ENCODE peak calls at places on chromosomes 5 and 9, in seven cellular contexts. U is activated effector memory CD4-positive, alpha-beta T cell treated with Interleukin-2 at 50 U/mL for 16 hours; M is fibroblast of pulmonary artery; Q is activated T-helper 1 cell treated with Interleukin-2 at 50 U/mL for 16 hours; T is LoVo; Z is HTR-8/SVneo; O is epithelial cell of esophagus. N is an unnamed sample.

GRCh38 chr5:119515192-119515591 is 62.9 kb downstream of the HSD17B4 start:
- DNase-seq in U (no peak), M (peak), Q (no peak), T (no peak), Z (no peak), O (peak), N (peak)

GRCh38 chr9:134375430-134376385 is 49.5 kb downstream of the RXRA start:
- DNase-seq in U (no peak), M (peak), Q (no peak), T (no peak), Z (no peak), O (no peak), N (no peak)

GRCh38 chr5:123460296-123460729 is 37.1 kb upstream of the CEP120 start:
- DNase-seq in U (no peak), M (peak), Q (no peak), T (peak), Z (peak), O (peak), N (peak)

GRCh38 chr9:135857371-135857786 is 50.0 kb downstream of the CAMSAP1 start:
- DNase-seq in U (no peak), M (peak), Q (no peak), T (no peak), Z (no peak), O (peak), N (peak)

GRCh38 chr9:126516936-126517750 is 96.6 kb upstream of the LMX1B start:
- DNase-seq in U (peak), M (peak), Q (no peak), T (peak), Z (peak), O (peak), N (peak)

GRCh38 chr5:160477266-160477970 is 55.8 kb downstream of the PTTG1 start:
- DNase-seq in U (no peak), M (no peak), Q (no peak), T (no peak), Z (no peak), O (no peak), N (peak)

GRCh38 chr5:150492621-150493020 is 15.3 kb upstream of the NDST1 start:
- DNase-seq in U (no peak), M (no peak), Q (no peak), T (no peak), Z (peak), O (peak), N (peak)

GRCh38 chr5:137613554-137614265 is 114.6 kb upstream of the SPOCK1 start:
- DNase-seq in U (no peak), M (peak), Q (no peak), T (no peak), Z (no peak), O (peak), N (peak)

GRCh38 chr9:124485201-124485600 is 22.0 kb downstream of the NR5A1 start:
- DNase-seq in U (no peak), M (no peak), Q (no peak), T (no peak), Z (no peak), O (no peak), N (no peak)

GRCh38 chr9:71249729-71250317 is 128.4 kb upstream of the TRPM3 start:
- DNase-seq in U (no peak), M (peak), Q (no peak), T (peak), Z (peak), O (peak), N (peak)

GRCh38 chr9:88322906-88323566 is 65.2 kb upstream of the SPIN1 start:
- DNase-seq in U (peak), M (peak), Q (peak), T (no peak), Z (no peak), O (no peak), N (peak)

GRCh38 chr9:14316574-14317304 is 2.8 kb upstream of the NFIB start:
- DNase-seq in U (no peak), M (no peak), Q (no peak), T (no peak), Z (no peak), O (no peak), N (no peak)

GRCh38 chr5:110021251-110021650 is 331.5 kb downstream of the MAN2A1 start:
- DNase-seq in U (no peak), M (no peak), Q (no peak), T (no peak), Z (no peak), O (no peak), N (no peak)

GRCh38 chr9:129137292-129138143 is 26.3 kb downstream of the PTPA start:
- DNase-seq in U (no peak), M (no peak), Q (no peak), T (no peak), Z (no peak), O (no peak), N (no peak)

GRCh38 chr5:165407352-165407751 is 1901.9 kb downstream of the MAT2B start:
- DNase-seq in U (no peak), M (no peak), Q (no peak), T (no peak), Z (no peak), O (no peak), N (no peak)

GRCh38 chr5:16866220-16866619 is 69.9 kb downstream of the MYO10 start:
- DNase-seq in U (no peak), M (no peak), Q (no peak), T (no peak), Z (no peak), O (no peak), N (no peak)

GRCh38 chr5:65866837-65867508 is 59.4 kb upstream of the ERBIN start:
- DNase-seq in U (no peak), M (no peak), Q (no peak), T (no peak), Z (no peak), O (no peak), N (peak)

GRCh38 chr5:112467467-112467866 is 48.4 kb upstream of the EPB41L4A start:
- DNase-seq in U (no peak), M (no peak), Q (no peak), T (no peak), Z (no peak), O (no peak), N (no peak)

GRCh38 chr5:147466581-147466980 is 43.3 kb downstream of the DPYSL3 start:
- DNase-seq in U (no peak), M (no peak), Q (no peak), T (no peak), Z (no peak), O (no peak), N (no peak)

GRCh38 chr5:172497591-172498255 is 43.4 kb upstream of the SH3PXD2B start:
- DNase-seq in U (no peak), M (no peak), Q (no peak), T (no peak), Z (no peak), O (no peak), N (no peak)

GRCh38 chr5:77882670-77883257 is 106.6 kb upstream of the TBCA start:
- DNase-seq in U (no peak), M (peak), Q (no peak), T (no peak), Z (no peak), O (peak), N (no peak)

GRCh38 chr9:134442087-134442470 is 115.8 kb downstream of the RXRA start:
- DNase-seq in U (no peak), M (peak), Q (no peak), T (no peak), Z (no peak), O (no peak), N (peak)

GRCh38 chr9:69549310-69550202 is 122.6 kb downstream of the APBA1 start:
- DNase-seq in U (no peak), M (peak), Q (no peak), T (peak), Z (peak), O (peak), N (peak)

GRCh38 chr5:71714911-71715310 is 4.2 kb upstream of the CARTPT start:
- DNase-seq in U (no peak), M (no peak), Q (no peak), T (no peak), Z (no peak), O (no peak), N (no peak)

GRCh38 chr5:310941-311434 is 10.5 kb upstream of the AHRR start:
- DNase-seq in U (no peak), M (peak), Q (no peak), T (no peak), Z (peak), O (no peak), N (peak)

GRCh38 chr5:137753227-137753985 is 757 bp downstream of the HNRNPA0 start:
- DNase-seq in U (peak), M (no peak), Q (peak), T (no peak), Z (no peak), O (no peak), N (no peak)

GRCh38 chr5:167945542-167946384 is 345.7 kb upstream of the WWC1 start:
- DNase-seq in U (no peak), M (peak), Q (no peak), T (no peak), Z (peak), O (peak), N (peak)

GRCh38 chr5:37837101-37838032 is 2.5 kb downstream of the GDNF start:
- DNase-seq in U (no peak), M (peak), Q (no peak), T (peak), Z (peak), O (peak), N (peak)

GRCh38 chr5:34914671-34915138 is 599 bp downstream of the RAD1 start:
- DNase-seq in U (no peak), M (peak), Q (no peak), T (no peak), Z (peak), O (no peak), N (no peak)

GRCh38 chr9:133972041-133972970 is 19.8 kb downstream of the VAV2 start:
- DNase-seq in U (no peak), M (no peak), Q (no peak), T (peak), Z (no peak), O (no peak), N (peak)

GRCh38 chr5:167850901-167851300 is 440.5 kb upstream of the WWC1 start:
- DNase-seq in U (no peak), M (peak), Q (no peak), T (no peak), Z (no peak), O (no peak), N (no peak)

GRCh38 chr9:81656871-81657337 is 32.4 kb downstream of the TLE1 start:
- DNase-seq in U (no peak), M (peak), Q (no peak), T (no peak), Z (no peak), O (no peak), N (no peak)

GRCh38 chr9:79684711-79685575 is 113.2 kb downstream of the TLE4 start:
- DNase-seq in U (no peak), M (no peak), Q (no peak), T (no peak), Z (no peak), O (peak), N (no peak)

GRCh38 chr9:35226685-35227084 is 64.9 kb downstream of the UNC13B start:
- DNase-seq in U (no peak), M (no peak), Q (no peak), T (no peak), Z (no peak), O (no peak), N (no peak)

GRCh38 chr5:14664270-14665109 is at the start of gene OTULIN:
- DNase-seq in U (peak), M (peak), Q (peak), T (peak), Z (peak), O (peak), N (peak)

GRCh38 chr9:97703437-97704326 is 6.5 kb upstream of the XPA start:
- DNase-seq in U (no peak), M (peak), Q (peak), T (peak), Z (peak), O (peak), N (peak)

GRCh38 chr9:92724528-92725265 is 39.9 kb downstream of the BICD2 start:
- DNase-seq in U (no peak), M (no peak), Q (no peak), T (no peak), Z (no peak), O (no peak), N (no peak)

GRCh38 chr9:131951905-131952304 is 127.8 kb downstream of the MED27 start:
- DNase-seq in U (no peak), M (peak), Q (no peak), T (no peak), Z (no peak), O (no peak), N (no peak)